ENCODE peak calls at places on chromosome 11, in nine cellular contexts. One of them, this sample, is unnamed.
A peak's percentile ranks its signal among the peaks of the same experiment; 100 is the strongest.

GRCh38 chr11:15815246-15816209 is 540.8 kb downstream of the SOX6 start:
- DNase-seq in endothelial cell of umbilical vein: no peak
- DNase-seq in transverse colon: peak; percentile 14
- DNase-seq in H54: no peak
- DNase-seq in uterus: no peak
- DNase-seq in lower leg skin: no peak
- DNase-seq in right lobe of liver: no peak
- DNase-seq in esophagus squamous epithelium: no peak
- DNase-seq in body of pancreas: no peak
- DNase-seq in this sample: no peak

GRCh38 chr11:7668911-7669310 is 4.4 kb downstream of the CYB5R2 start:
- DNase-seq in endothelial cell of umbilical vein: no peak
- DNase-seq in transverse colon: no peak
- DNase-seq in H54: no peak
- DNase-seq in uterus: no peak
- DNase-seq in lower leg skin: no peak
- DNase-seq in right lobe of liver: no peak
- DNase-seq in esophagus squamous epithelium: no peak
- DNase-seq in body of pancreas: no peak
- DNase-seq in this sample: no peak

GRCh38 chr11:119794756-119795155 is 65.8 kb upstream of the NECTIN1 start:
- DNase-seq in endothelial cell of umbilical vein: no peak
- DNase-seq in transverse colon: no peak
- DNase-seq in H54: no peak
- DNase-seq in uterus: no peak
- DNase-seq in lower leg skin: no peak
- DNase-seq in right lobe of liver: no peak
- DNase-seq in esophagus squamous epithelium: no peak
- DNase-seq in body of pancreas: no peak
- DNase-seq in this sample: no peak

GRCh38 chr11:16893456-16894076 is 120.6 kb downstream of the PLEKHA7 start:
- DNase-seq in endothelial cell of umbilical vein: no peak
- DNase-seq in transverse colon: no peak
- DNase-seq in H54: no peak
- DNase-seq in uterus: no peak
- DNase-seq in lower leg skin: no peak
- DNase-seq in right lobe of liver: no peak
- DNase-seq in esophagus squamous epithelium: no peak
- DNase-seq in body of pancreas: peak; percentile 55
- DNase-seq in this sample: no peak

GRCh38 chr11:14499560-14500180 is at the start of gene COPB1:
- DNase-seq in endothelial cell of umbilical vein: peak; percentile 94
- DNase-seq in transverse colon: peak; percentile 95
- DNase-seq in H54: peak; percentile 63
- DNase-seq in uterus: peak; percentile 86
- DNase-seq in lower leg skin: peak; percentile 90
- DNase-seq in right lobe of liver: peak; percentile 96
- DNase-seq in esophagus squamous epithelium: peak; percentile 54
- DNase-seq in body of pancreas: peak; percentile 96
- DNase-seq in this sample: peak; percentile 96

GRCh38 chr11:44036811-44037657 is 10.7 kb upstream of the ACCSL start:
- DNase-seq in endothelial cell of umbilical vein: peak; percentile 65
- DNase-seq in transverse colon: peak; percentile 62
- DNase-seq in H54: peak; percentile 83
- DNase-seq in uterus: peak; percentile 84
- DNase-seq in lower leg skin: peak; percentile 66
- DNase-seq in right lobe of liver: peak; percentile 67
- DNase-seq in esophagus squamous epithelium: no peak
- DNase-seq in body of pancreas: peak; percentile 83
- DNase-seq in this sample: peak; percentile 95

GRCh38 chr11:125925247-125925740 is 20.6 kb upstream of the VSIG10L2 start:
- DNase-seq in endothelial cell of umbilical vein: peak; percentile 37
- DNase-seq in transverse colon: peak; percentile 42
- DNase-seq in H54: no peak
- DNase-seq in uterus: no peak
- DNase-seq in lower leg skin: no peak
- DNase-seq in right lobe of liver: no peak
- DNase-seq in esophagus squamous epithelium: no peak
- DNase-seq in body of pancreas: peak; percentile 51
- DNase-seq in this sample: peak; percentile 38

GRCh38 chr11:16015736-16016135 is 340.6 kb downstream of the SOX6 start:
- DNase-seq in endothelial cell of umbilical vein: no peak
- DNase-seq in transverse colon: no peak
- DNase-seq in H54: no peak
- DNase-seq in uterus: no peak
- DNase-seq in lower leg skin: no peak
- DNase-seq in right lobe of liver: no peak
- DNase-seq in esophagus squamous epithelium: no peak
- DNase-seq in body of pancreas: no peak
- DNase-seq in this sample: no peak

GRCh38 chr11:100719362-100719761 is 32.3 kb downstream of the ARHGAP42 start:
- DNase-seq in endothelial cell of umbilical vein: no peak
- DNase-seq in transverse colon: no peak
- DNase-seq in H54: no peak
- DNase-seq in uterus: no peak
- DNase-seq in lower leg skin: no peak
- DNase-seq in right lobe of liver: no peak
- DNase-seq in esophagus squamous epithelium: no peak
- DNase-seq in body of pancreas: peak; percentile 16
- DNase-seq in this sample: peak; percentile 24

GRCh38 chr11:44621784-44622183 is 56.3 kb downstream of the CD82 start:
- DNase-seq in endothelial cell of umbilical vein: no peak
- DNase-seq in transverse colon: no peak
- DNase-seq in H54: no peak
- DNase-seq in uterus: no peak
- DNase-seq in lower leg skin: no peak
- DNase-seq in right lobe of liver: peak; percentile 40
- DNase-seq in esophagus squamous epithelium: no peak
- DNase-seq in body of pancreas: no peak
- DNase-seq in this sample: no peak

GRCh38 chr11:76885390-76886097 is 24.8 kb downstream of the ACER3 start:
- DNase-seq in endothelial cell of umbilical vein: peak; percentile 96
- DNase-seq in transverse colon: no peak
- DNase-seq in H54: peak; percentile 15
- DNase-seq in uterus: no peak
- DNase-seq in lower leg skin: no peak
- DNase-seq in right lobe of liver: no peak
- DNase-seq in esophagus squamous epithelium: no peak
- DNase-seq in body of pancreas: no peak
- DNase-seq in this sample: no peak

GRCh38 chr11:131626761-131627160 is 256.3 kb downstream of the NTM start:
- DNase-seq in endothelial cell of umbilical vein: no peak
- DNase-seq in transverse colon: no peak
- DNase-seq in H54: no peak
- DNase-seq in uterus: no peak
- DNase-seq in lower leg skin: no peak
- DNase-seq in right lobe of liver: no peak
- DNase-seq in esophagus squamous epithelium: no peak
- DNase-seq in body of pancreas: no peak
- DNase-seq in this sample: no peak

GRCh38 chr11:10295056-10295901 is 1.3 kb upstream of the SBF2 start:
- DNase-seq in endothelial cell of umbilical vein: peak; percentile 39
- DNase-seq in transverse colon: no peak
- DNase-seq in H54: no peak
- DNase-seq in uterus: no peak
- DNase-seq in lower leg skin: no peak
- DNase-seq in right lobe of liver: no peak
- DNase-seq in esophagus squamous epithelium: no peak
- DNase-seq in body of pancreas: no peak
- DNase-seq in this sample: no peak

GRCh38 chr11:10288881-10289764 is 4.9 kb downstream of the SBF2 start:
- DNase-seq in endothelial cell of umbilical vein: no peak
- DNase-seq in transverse colon: no peak
- DNase-seq in H54: no peak
- DNase-seq in uterus: no peak
- DNase-seq in lower leg skin: no peak
- DNase-seq in right lobe of liver: no peak
- DNase-seq in esophagus squamous epithelium: no peak
- DNase-seq in body of pancreas: no peak
- DNase-seq in this sample: no peak

GRCh38 chr11:10289765-10290420 is 4.1 kb downstream of the SBF2 start:
- DNase-seq in endothelial cell of umbilical vein: no peak
- DNase-seq in transverse colon: no peak
- DNase-seq in H54: no peak
- DNase-seq in uterus: no peak
- DNase-seq in lower leg skin: no peak
- DNase-seq in right lobe of liver: no peak
- DNase-seq in esophagus squamous epithelium: no peak
- DNase-seq in body of pancreas: no peak
- DNase-seq in this sample: no peak

GRCh38 chr11:10294289-10294953 is 402 bp upstream of the SBF2 start:
- DNase-seq in endothelial cell of umbilical vein: peak; percentile 63
- DNase-seq in transverse colon: peak; percentile 41
- DNase-seq in H54: no peak
- DNase-seq in uterus: peak; percentile 66
- DNase-seq in lower leg skin: peak; percentile 60
- DNase-seq in right lobe of liver: peak; percentile 61
- DNase-seq in esophagus squamous epithelium: no peak
- DNase-seq in body of pancreas: peak; percentile 47
- DNase-seq in this sample: peak; percentile 47

GRCh38 chr11:10293423-10294288 is at the start of gene SBF2:
- DNase-seq in endothelial cell of umbilical vein: peak; percentile 92
- DNase-seq in transverse colon: peak; percentile 86
- DNase-seq in H54: peak; percentile 93
- DNase-seq in uterus: peak; percentile 84
- DNase-seq in lower leg skin: peak; percentile 85
- DNase-seq in right lobe of liver: peak; percentile 89
- DNase-seq in esophagus squamous epithelium: peak; percentile 22
- DNase-seq in body of pancreas: peak; percentile 85
- DNase-seq in this sample: peak; percentile 88
- TF ChIP-seq POLR2A in endothelial cell of umbilical vein: peak; percentile 99
- TF ChIP-seq POLR2A in transverse colon: peak; percentile 93
- TF ChIP-seq POLR2A in H54: peak; percentile 89
- TF ChIP-seq POLR2A in uterus: peak; percentile 76
- TF ChIP-seq POLR2A in lower leg skin: no peak
- TF ChIP-seq POLR2A in right lobe of liver: peak; percentile 93
- TF ChIP-seq POLR2A in esophagus squamous epithelium: no peak
- TF ChIP-seq POLR2A in body of pancreas: peak; percentile 15
- TF ChIP-seq POLR2A in this sample: peak; percentile 85

DNA sequence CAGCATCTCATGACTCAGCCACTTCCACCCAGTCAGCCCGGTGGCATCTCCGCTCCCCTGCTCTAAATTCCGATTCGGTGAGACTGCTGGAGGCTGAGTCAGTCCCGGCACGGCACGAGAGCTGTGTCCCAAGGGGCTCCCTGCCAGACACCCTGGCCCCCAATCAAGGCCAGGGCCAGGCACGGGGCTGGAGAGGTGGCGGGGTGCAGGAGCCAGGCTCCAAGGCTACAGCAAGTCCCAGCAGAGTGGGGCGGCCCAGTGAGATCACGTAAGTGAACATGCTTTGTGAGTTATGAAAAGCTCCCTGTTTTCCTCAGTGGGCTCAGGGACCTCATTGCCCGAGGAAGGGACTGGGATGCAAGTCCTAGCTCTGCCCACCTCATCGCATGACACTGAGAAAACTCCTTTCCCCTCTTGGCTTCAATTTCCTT is 3.0 kb downstream of the C11orf68 start:
- DNase-seq in endothelial cell of umbilical vein: peak; percentile 94
- DNase-seq in transverse colon: peak; percentile 74
- DNase-seq in H54: peak; percentile 95
- DNase-seq in uterus: peak; percentile 89
- DNase-seq in lower leg skin: peak; percentile 86
- DNase-seq in right lobe of liver: no peak
- DNase-seq in esophagus squamous epithelium: no peak
- DNase-seq in body of pancreas: peak; percentile 75
- DNase-seq in this sample: peak; percentile 90
- TF ChIP-seq POLR2A in endothelial cell of umbilical vein: peak; percentile 72
- TF ChIP-seq POLR2A in transverse colon: no peak
- TF ChIP-seq POLR2A in H54: peak; percentile 38
- TF ChIP-seq POLR2A in uterus: peak; percentile 48
- TF ChIP-seq POLR2A in lower leg skin: no peak
- TF ChIP-seq POLR2A in right lobe of liver: no peak
- TF ChIP-seq POLR2A in esophagus squamous epithelium: no peak
- TF ChIP-seq POLR2A in body of pancreas: no peak
- TF ChIP-seq POLR2A in this sample: peak; percentile 69

GRCh38 chr11:12016246-12016645 is 7.8 kb upstream of the DKK3 start:
- DNase-seq in endothelial cell of umbilical vein: no peak
- DNase-seq in transverse colon: no peak
- DNase-seq in H54: no peak
- DNase-seq in uterus: no peak
- DNase-seq in lower leg skin: no peak
- DNase-seq in right lobe of liver: no peak
- DNase-seq in esophagus squamous epithelium: no peak
- DNase-seq in body of pancreas: no peak
- DNase-seq in this sample: no peak
- TF ChIP-seq POLR2A in endothelial cell of umbilical vein: no peak
- TF ChIP-seq POLR2A in transverse colon: no peak
- TF ChIP-seq POLR2A in H54: no peak
- TF ChIP-seq POLR2A in uterus: no peak
- TF ChIP-seq POLR2A in lower leg skin: no peak
- TF ChIP-seq POLR2A in right lobe of liver: no peak
- TF ChIP-seq POLR2A in esophagus squamous epithelium: no peak
- TF ChIP-seq POLR2A in body of pancreas: no peak
- TF ChIP-seq POLR2A in this sample: no peak

GRCh38 chr11:65857500-65858353 is at the start of gene CFL1:
- DNase-seq in endothelial cell of umbilical vein: peak; percentile 98
- DNase-seq in transverse colon: peak; percentile 99
- DNase-seq in H54: peak; percentile 86
- DNase-seq in uterus: peak; percentile 98
- DNase-seq in lower leg skin: peak; percentile 97
- DNase-seq in right lobe of liver: peak; percentile 99
- DNase-seq in esophagus squamous epithelium: peak; percentile 87
- DNase-seq in body of pancreas: peak; percentile 99
- DNase-seq in this sample: peak; percentile 99

GRCh38 chr11:65856689-65857499 is 1.1 kb downstream of the CFL1 start:
- DNase-seq in endothelial cell of umbilical vein: peak; percentile 63
- DNase-seq in transverse colon: peak; percentile 90
- DNase-seq in H54: peak; percentile 44
- DNase-seq in uterus: peak; percentile 78
- DNase-seq in lower leg skin: peak; percentile 83
- DNase-seq in right lobe of liver: peak; percentile 87
- DNase-seq in esophagus squamous epithelium: peak; percentile 46
- DNase-seq in body of pancreas: peak; percentile 84
- DNase-seq in this sample: peak; percentile 91

GRCh38 chr11:65854871-65855837 is 2.8 kb downstream of the CFL1 start:
- DNase-seq in endothelial cell of umbilical vein: no peak
- DNase-seq in transverse colon: peak; percentile 18
- DNase-seq in H54: no peak
- DNase-seq in uterus: no peak
- DNase-seq in lower leg skin: no peak
- DNase-seq in right lobe of liver: no peak
- DNase-seq in esophagus squamous epithelium: no peak
- DNase-seq in body of pancreas: no peak
- DNase-seq in this sample: peak; percentile 31

GRCh38 chr11:65854161-65854592 is 3.8 kb downstream of the CFL1 start:
- DNase-seq in endothelial cell of umbilical vein: no peak
- DNase-seq in transverse colon: peak; percentile 91
- DNase-seq in H54: no peak
- DNase-seq in uterus: no peak
- DNase-seq in lower leg skin: no peak
- DNase-seq in right lobe of liver: no peak
- DNase-seq in esophagus squamous epithelium: no peak
- DNase-seq in body of pancreas: no peak
- DNase-seq in this sample: no peak

DNA sequence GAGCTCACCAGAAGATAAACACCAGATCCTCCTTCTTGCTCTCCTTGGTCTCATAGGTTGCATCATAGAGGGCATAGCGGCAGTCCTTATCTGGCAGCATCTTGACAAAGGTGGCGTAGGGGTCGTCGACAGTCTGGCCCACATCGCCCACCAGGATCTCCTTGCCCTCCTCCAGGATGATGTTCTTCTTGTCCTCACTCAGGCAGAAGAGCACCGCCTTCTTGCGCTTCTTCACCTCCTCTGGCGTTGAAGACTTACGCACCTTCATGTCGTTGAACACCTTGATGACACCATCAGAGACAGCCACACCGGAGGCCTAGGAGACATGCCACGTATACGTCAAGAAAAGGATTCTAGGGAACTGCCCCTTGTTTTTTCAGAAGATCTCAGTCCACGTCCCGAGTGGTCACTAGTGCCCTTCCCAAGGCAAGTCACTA is 2.0 kb downstream of the CFL1 start:
- DNase-seq in endothelial cell of umbilical vein: no peak
- DNase-seq in transverse colon: no peak
- DNase-seq in H54: no peak
- DNase-seq in uterus: no peak
- DNase-seq in lower leg skin: no peak
- DNase-seq in right lobe of liver: no peak
- DNase-seq in esophagus squamous epithelium: no peak
- DNase-seq in body of pancreas: no peak
- DNase-seq in this sample: peak; percentile 26
- TF ChIP-seq POLR2A in endothelial cell of umbilical vein: no peak
- TF ChIP-seq POLR2A in transverse colon: no peak
- TF ChIP-seq POLR2A in H54: no peak
- TF ChIP-seq POLR2A in uterus: no peak
- TF ChIP-seq POLR2A in lower leg skin: no peak
- TF ChIP-seq POLR2A in right lobe of liver: no peak
- TF ChIP-seq POLR2A in esophagus squamous epithelium: no peak
- TF ChIP-seq POLR2A in body of pancreas: no peak
- TF ChIP-seq POLR2A in this sample: no peak

This sample was measured in adrenal gland.